ENCODE peak calls at places on chromosomes 1 and 21, in four cellular contexts. H, Y, L and Q are unnamed samples.

GRCh38 chr1:92951141-92951582 is 10.1 kb downstream of the DIPK1A start:
- DNase-seq in L (no peak), H (peak; percentile 79), Y (peak; percentile 49), Q (peak; percentile 26)

GRCh38 chr1:211687462-211688215 is 12.2 kb upstream of the NEK2 start:
- DNase-seq in Y (no peak), L (no peak), H (no peak), Q (no peak)

GRCh38 chr1:223390618-223391017 is 2.6 kb upstream of the CCDC185 start:
- DNase-seq in Y (no peak), H (no peak), L (no peak), Q (no peak)

GRCh38 chr1:5993553-5994510 is 1.6 kb upstream of the NPHP4 start:
- DNase-seq in L (no peak), Y (peak; percentile 83), H (no peak), Q (no peak)

GRCh38 chr1:235105051-235106043 is 23.3 kb downstream of the TOMM20 start:
- DNase-seq in L (no peak), H (peak; percentile 86), Y (no peak), Q (no peak)

GRCh38 chr1:108503062-108503740 is 53.1 kb downstream of the NBPF6 start:
- DNase-seq in L (peak; percentile 17), H (no peak), Y (no peak), Q (no peak)

GRCh38 chr1:154726443-154726842 is 118.5 kb upstream of the ADAR start:
- DNase-seq in L (no peak), Y (no peak), H (peak; percentile 35), Q (no peak)

GRCh38 chr1:166153641-166154350 is 13.0 kb downstream of the FAM78B start:
- DNase-seq in H (no peak), Y (no peak), L (no peak), Q (no peak)

GRCh38 chr1:22248746-22249145 is 105.8 kb upstream of the WNT4 start:
- DNase-seq in Y (no peak), L (no peak), H (no peak), Q (no peak)

GRCh38 chr1:83626603-83627002 is 372.3 kb downstream of the TTLL7 start:
- DNase-seq in L (no peak), H (peak; percentile 12), Y (no peak), Q (no peak)

GRCh38 chr1:100585774-100586173 is 47.8 kb downstream of the GPR88 start:
- DNase-seq in Y (no peak), L (no peak), H (no peak), Q (no peak)

GRCh38 chr1:76158126-76158525 is 83.6 kb downstream of the ST6GALNAC3 start:
- DNase-seq in H (no peak), Y (no peak), L (no peak), Q (peak; percentile 21)

GRCh38 chr1:210816136-210816535 is 317.8 kb downstream of the KCNH1 start:
- DNase-seq in H (no peak), Y (no peak), L (no peak), Q (no peak)

GRCh38 chr1:67052741-67053534 is 1.0 kb downstream of the SLC35D1 start:
- DNase-seq in H (no peak), Y (peak; percentile 64), L (no peak), Q (no peak)

GRCh38 chr1:57473448-57473847 is 49.6 kb upstream of the DAB1 start:
- DNase-seq in H (no peak), L (no peak), Y (no peak), Q (no peak)

GRCh38 chr1:53133261-53134041 is 9.0 kb downstream of the SLC1A7 start:
- DNase-seq in L (no peak), H (no peak), Y (no peak), Q (no peak)

GRCh38 chr1:167489581-167490340 is 28.6 kb downstream of the CD247 start:
- DNase-seq in L (peak; percentile 41), Y (no peak), H (no peak), Q (no peak)

GRCh38 chr1:9589719-9590157 is 1.0 kb downstream of the TMEM201 start:
- DNase-seq in H (no peak), L (no peak), Y (no peak), Q (no peak)

GRCh38 chr1:79633456-79633855 is 626.9 kb upstream of the ADGRL4 start:
- DNase-seq in H (no peak), Y (no peak), L (no peak), Q (no peak)

GRCh38 chr1:41662656-41663437 is 178.4 kb upstream of the EDN2 start:
- DNase-seq in L (no peak), Y (no peak), H (no peak), Q (no peak)

GRCh38 chr1:207088731-207089626 is at the start of gene C4BPB:
- DNase-seq in L (no peak), Y (no peak), H (no peak), Q (no peak)

GRCh38 chr1:11518016-11518670 is 39.2 kb downstream of the DISP3 start:
- DNase-seq in H (no peak), Y (no peak), L (no peak), Q (no peak)

GRCh38 chr21:34889537-34890257 is 159.4 kb downstream of the RUNX1 start:
- DNase-seq in L (no peak), H (no peak), Y (peak; percentile 90), Q (no peak)

GRCh38 chr1:42971848-42972291 is 13.2 kb upstream of the SLC2A1 start:
- DNase-seq in H (no peak), Y (no peak), L (no peak), Q (no peak)

GRCh38 chr1:209354111-209354839 is 229.2 kb upstream of the CAMK1G start:
- DNase-seq in Y (peak; percentile 72), L (peak; percentile 71), H (no peak), Q (peak; percentile 85)

GRCh38 chr1:206510371-206510770 is 3.0 kb downstream of the RASSF5 start:
- DNase-seq in Y (no peak), H (no peak), L (no peak), Q (no peak)

GRCh38 chr21:44871576-44872265 is 1.8 kb downstream of the PTTG1IP start:
- DNase-seq in L (no peak), H (no peak), Y (no peak), Q (no peak)
- TF ChIP-seq SP1 in L (no peak), H (no peak), Y (peak; percentile 10), Q (no peak)

GRCh38 chr1:228039006-228039481 is 32.2 kb downstream of the WNT3A start:
- DNase-seq in H (no peak), L (no peak), Y (no peak), Q (no peak)

GRCh38 chr1:228038387-228039005 is 31.7 kb downstream of the WNT3A start:
- DNase-seq in Y (no peak), L (no peak), H (no peak), Q (no peak)

GRCh38 chr1:228039504-228039903 is 32.7 kb downstream of the WNT3A start:
- DNase-seq in L (no peak), H (no peak), Y (no peak), Q (no peak)

GRCh38 chr1:228036701-228037231 is 30.0 kb downstream of the WNT3A start:
- DNase-seq in Y (no peak), L (no peak), H (no peak), Q (no peak)

DNA sequence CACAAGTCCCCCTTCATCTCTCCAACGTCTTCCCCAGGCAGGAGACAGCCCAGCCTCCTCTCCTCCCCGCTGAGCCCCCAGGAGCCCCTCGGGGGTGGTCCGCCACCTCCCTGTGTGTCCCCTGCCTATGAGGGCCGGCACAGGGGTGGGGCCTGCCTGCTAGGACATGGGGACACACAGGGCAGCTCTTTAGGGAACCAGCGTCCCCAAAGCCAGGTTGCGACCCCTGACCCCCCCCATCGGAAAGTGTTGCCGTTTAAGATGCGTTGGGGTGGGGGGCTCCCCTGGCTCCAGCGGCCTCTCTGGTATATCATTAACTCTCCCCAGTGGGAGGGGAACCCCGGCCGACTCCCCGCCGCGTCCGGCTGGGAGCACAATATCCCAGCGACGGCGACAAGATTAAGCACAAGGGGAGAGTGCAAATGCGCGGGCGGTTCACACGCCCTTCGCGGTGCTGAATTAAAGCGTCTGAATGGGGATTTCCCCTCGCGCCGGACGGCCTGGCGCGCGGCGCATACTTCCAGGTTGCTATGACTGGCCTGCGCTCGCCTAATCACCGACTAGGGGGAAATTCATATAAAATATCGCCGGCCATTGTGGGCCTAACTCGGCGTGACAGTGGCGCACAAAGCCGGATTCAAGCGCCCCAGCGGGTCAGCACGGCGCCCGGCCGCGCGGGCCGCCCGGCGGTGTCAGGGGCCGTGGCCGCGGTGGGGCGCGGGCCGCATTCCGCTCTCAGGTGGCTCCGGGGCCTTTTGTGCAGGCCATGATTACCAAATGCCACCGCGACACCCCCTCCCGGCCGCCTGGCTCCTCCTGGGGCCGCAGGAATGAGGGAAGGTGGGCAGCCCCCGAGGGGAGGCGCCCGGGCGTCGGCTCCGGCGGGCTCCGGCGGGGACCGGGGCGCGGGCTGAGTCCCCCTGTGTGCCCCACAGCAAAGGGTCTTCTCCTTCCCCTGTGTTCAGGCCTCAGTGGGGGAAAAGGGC is 30.9 kb downstream of the WNT3A start:
- DNase-seq in L (no peak), Y (no peak), H (no peak), Q (no peak)
- TF ChIP-seq CEBPB in L (no peak), Y (no peak), H (no peak), Q (no peak)

DNA sequence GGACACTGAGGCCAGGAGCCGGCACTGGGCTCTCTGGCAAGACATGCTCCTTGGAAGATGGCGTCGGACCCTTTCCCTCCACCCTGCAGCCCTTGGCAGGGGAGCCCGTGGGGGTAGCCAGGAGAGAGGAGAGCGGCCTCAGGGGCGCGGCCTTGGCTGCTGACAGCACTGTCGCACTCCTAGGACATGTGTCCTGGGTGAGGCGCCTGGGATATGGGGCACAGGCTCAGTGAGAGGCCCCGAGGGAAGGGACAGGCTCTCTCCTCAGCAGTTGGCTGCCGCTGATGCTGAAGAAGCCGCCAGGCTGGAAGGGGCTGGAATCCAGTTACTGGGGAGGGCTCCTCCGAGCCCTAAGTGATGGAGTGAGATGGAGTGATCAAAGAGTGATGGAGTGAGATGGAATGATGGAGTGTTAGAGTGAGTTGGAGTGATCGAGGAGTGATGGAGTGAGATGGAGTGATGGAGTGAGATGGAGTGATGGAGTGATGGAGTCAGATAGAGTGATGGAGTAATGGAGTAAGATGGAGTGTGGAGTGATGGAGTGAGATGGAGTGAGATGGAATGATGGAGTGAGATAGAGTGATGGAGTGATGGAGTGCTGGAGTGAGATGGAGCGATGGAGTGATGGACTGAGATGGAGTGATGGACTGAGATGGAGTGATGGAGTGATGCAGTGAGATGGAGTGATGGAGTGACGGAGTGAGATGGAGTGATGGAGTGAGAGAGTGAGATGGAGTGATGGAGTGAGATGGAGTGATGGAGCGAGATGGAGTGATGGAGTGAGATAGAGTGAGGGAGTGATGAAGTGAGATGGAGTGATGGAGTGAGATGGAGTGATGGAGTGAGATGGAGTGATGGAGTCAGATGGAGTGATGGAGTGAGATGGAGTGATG is 27.6 kb upstream of the PKP1 start:
- DNase-seq in H (no peak), L (no peak), Y (no peak), Q (no peak)
- TF ChIP-seq SP1 in H (no peak), L (no peak), Y (no peak), Q (no peak)

GRCh38 chr1:215523128-215523861 is 43.8 kb upstream of the KCTD3 start:
- DNase-seq in H (no peak), Y (no peak), L (no peak), Q (peak; percentile 6)

GRCh38 chr1:215521279-215521678 is 45.8 kb upstream of the KCTD3 start:
- DNase-seq in H (no peak), L (no peak), Y (no peak), Q (no peak)

GRCh38 chr1:215518594-215518993 is 48.5 kb upstream of the KCTD3 start:
- DNase-seq in L (no peak), Y (no peak), H (no peak), Q (no peak)

GRCh38 chr1:215517441-215517891 is 49.6 kb upstream of the KCTD3 start:
- DNase-seq in H (no peak), L (no peak), Y (no peak), Q (peak; percentile 13)
- TF ChIP-seq CEBPB in H (no peak), L (no peak), Y (no peak), Q (no peak)